ENCODE peak calls at places on chromosomes 3 and 15, in ten cellular contexts. P is body of pancreas; E is DMS153; I is WTC11; Y is COLO829; U is adrenal gland; J is glomerular endothelial cell; V is activated T-cell treated with anti-CD3 and anti-CD28 coated beads, Interleukin-2, amount 50 U/mL, for 48 hours; N is H4; A is KBM-7. F is an unnamed sample.

GRCh38 chr3:71551286-71551919 is 32.1 kb downstream of the FOXP1 start:
- DNase-seq in P (no peak), E (no peak), I (no peak), Y (no peak), U (no peak), J (no peak), V (no peak), N (no peak), A (no peak), F (no peak)

GRCh38 chr3:25426408-25426807 is 1.7 kb upstream of the RARB start:
- DNase-seq in P (no peak), E (no peak), I (peak; percentile 21), Y (no peak), U (no peak), J (no peak), V (no peak), N (no peak), A (no peak), F (no peak)

GRCh38 chr15:101187820-101188516 is 63.9 kb downstream of the CHSY1 start:
- DNase-seq in P (peak; percentile 32), E (no peak), I (no peak), Y (peak; percentile 14), U (peak; percentile 35), J (peak; percentile 71), V (no peak), N (peak; percentile 32), A (no peak), F (no peak)

GRCh38 chr15:95175914-95176658 is 944.7 kb downstream of the MCTP2 start:
- DNase-seq in P (no peak), E (no peak), I (no peak), Y (no peak), U (no peak), J (peak; percentile 81), V (no peak), N (peak; percentile 24), A (no peak), F (no peak)

GRCh38 chr3:12545473-12545791 is at the start of gene MKRN2OS:
- DNase-seq in P (peak; percentile 90), E (peak; percentile 34), I (peak; percentile 53), Y (no peak), U (no peak), J (no peak), V (no peak), N (no peak), A (no peak), F (no peak)

GRCh38 chr15:70375006-70375409 is 277.3 kb upstream of the TLE3 start:
- DNase-seq in P (no peak), E (peak; percentile 19), I (no peak), Y (peak; percentile 16), U (peak; percentile 39), J (no peak), V (peak; percentile 7), N (peak; percentile 80), A (no peak), F (no peak)

GRCh38 chr15:96334705-96335428 is 4.4 kb downstream of the NR2F2 start:
- DNase-seq in P (no peak), E (no peak), I (no peak), Y (no peak), U (peak; percentile 22), J (no peak), V (no peak), N (no peak), A (no peak), F (no peak)

GRCh38 chr3:159583662-159584061 is 405.0 kb upstream of the IL12A start:
- DNase-seq in P (no peak), E (no peak), I (no peak), Y (no peak), U (no peak), J (no peak), V (no peak), N (no peak), A (no peak), F (no peak)

GRCh38 chr3:21894459-21895083 is 143.6 kb upstream of the ZNF385D start:
- DNase-seq in P (no peak), E (no peak), I (no peak), Y (no peak), U (no peak), J (no peak), V (no peak), N (no peak), A (peak; percentile 19), F (no peak)

GRCh38 chr15:41495736-41496599 is 2.3 kb downstream of the ITPKA start:
- DNase-seq in P (peak; percentile 65), E (no peak), I (peak; percentile 67), Y (no peak), U (no peak), J (no peak), V (no peak), N (no peak), A (no peak), F (no peak)

GRCh38 chr15:63018639-63019038 is 23.9 kb upstream of the TPM1 start:
- DNase-seq in P (no peak), E (no peak), I (no peak), Y (peak; percentile 58), U (no peak), J (no peak), V (no peak), N (no peak), A (no peak), F (no peak)

GRCh38 chr3:14286887-14287496 is 108.4 kb downstream of the LSM3 start:
- DNase-seq in P (no peak), E (peak; percentile 79), I (no peak), Y (no peak), U (no peak), J (no peak), V (no peak), N (no peak), A (peak; percentile 54), F (no peak)

GRCh38 chr3:159667261-159667660 is 321.4 kb upstream of the IL12A start:
- DNase-seq in P (no peak), E (no peak), I (no peak), Y (no peak), U (no peak), J (no peak), V (no peak), N (no peak), A (no peak), F (no peak)

GRCh38 chr3:1848935-1849334 is 249.7 kb upstream of the CNTN4 start:
- DNase-seq in P (no peak), E (no peak), I (no peak), Y (no peak), U (no peak), J (no peak), V (no peak), N (peak; percentile 37), A (no peak), F (no peak)

GRCh38 chr15:99704444-99704838 is 28.8 kb downstream of the LYSMD4 start:
- DNase-seq in P (peak; percentile 79), E (peak; percentile 0), I (no peak), Y (peak; percentile 85), U (peak; percentile 52), J (peak; percentile 91), V (no peak), N (peak; percentile 85), A (peak; percentile 82), F (peak; percentile 64)

GRCh38 chr3:59426851-59427565 is 377.2 kb upstream of the CFAP20DC start:
- DNase-seq in P (no peak), E (no peak), I (no peak), Y (no peak), U (no peak), J (no peak), V (peak; percentile 32), N (peak; percentile 63), A (no peak), F (no peak)

GRCh38 chr3:61985020-61985419 is 388.3 kb downstream of the FEZF2 start:
- DNase-seq in P (no peak), E (no peak), I (no peak), Y (no peak), U (no peak), J (no peak), V (no peak), N (peak; percentile 81), A (peak; percentile 68), F (no peak)